ENCODE peak calls at places on chromosome X, in six cellular contexts. I is pancreas, K is GM12865, G is fibroblast of lung, X is GM23338, D is left lung. T is an unnamed sample.

GRCh38 chrX:39125834-39126233 is 324.6 kb downstream of the MID1IP1 start:
- DNase-seq in I (no peak), K (no peak), G (no peak), X (no peak), D (no peak), T (no peak)

GRCh38 chrX:120380699-120381098 is 18.8 kb downstream of the ATP1B4 start:
- DNase-seq in I (no peak), K (peak), G (peak), X (peak), D (no peak), T (peak)

GRCh38 chrX:12971282-12972003 is 3.5 kb upstream of the TMSB4X start:
- DNase-seq in I (peak), K (peak), G (no peak), X (no peak), D (no peak), T (no peak)

GRCh38 chrX:630922-631496 is 418 bp downstream of the SHOX start:
- DNase-seq in I (no peak), K (no peak), G (no peak), X (peak), D (no peak), T (no peak)

GRCh38 chrX:115362334-115363095 is 73.0 kb downstream of the LUZP4 start:
- DNase-seq in I (no peak), K (peak), G (peak), X (peak), D (no peak), T (peak)

GRCh38 chrX:110954428-110954827 is 141.6 kb upstream of the PAK3 start:
- DNase-seq in I (no peak), K (no peak), G (no peak), X (no peak), D (no peak), T (no peak)

GRCh38 chrX:123745511-123745910 is 12.7 kb upstream of the THOC2 start:
- DNase-seq in I (no peak), K (no peak), G (no peak), X (no peak), D (no peak), T (no peak)

GRCh38 chrX:130669233-130669632 is 233.8 kb downstream of the ENOX2 start:
- DNase-seq in I (no peak), K (no peak), G (peak), X (no peak), D (no peak), T (peak)

GRCh38 chrX:15723887-15724517 is 14.1 kb upstream of the CA5B start:
- DNase-seq in I (no peak), K (no peak), G (no peak), X (no peak), D (no peak), T (no peak)

GRCh38 chrX:119042996-119043395 is 29.8 kb upstream of the CT47C1 start:
- DNase-seq in I (no peak), K (no peak), G (no peak), X (no peak), D (no peak), T (no peak)

GRCh38 chrX:40864972-40865371 is 129.6 kb upstream of the MED14 start:
- DNase-seq in I (no peak), K (no peak), G (peak), X (no peak), D (no peak), T (peak)

GRCh38 chrX:106177106-106177981 is 9.2 kb downstream of the PWWP3B start:
- DNase-seq in I (peak), K (no peak), G (peak), X (peak), D (peak), T (peak)

GRCh38 chrX:151762802-151763201 is 28.3 kb downstream of the CNGA2 start:
- DNase-seq in I (no peak), K (no peak), G (no peak), X (no peak), D (no peak), T (no peak)

GRCh38 chrX:912677-913076 is 282.1 kb downstream of the SHOX start:
- DNase-seq in I (no peak), K (no peak), G (no peak), X (no peak), D (no peak), T (no peak)

GRCh38 chrX:49198540-49199314 is 1.3 kb downstream of the SYP start:
- DNase-seq in I (no peak), K (no peak), G (no peak), X (peak), D (no peak), T (no peak)

GRCh38 chrX:102959471-102959870 is 22.4 kb downstream of the RAB40AL start:
- DNase-seq in I (no peak), K (no peak), G (peak), X (no peak), D (no peak), T (peak)

GRCh38 chrX:44489515-44489914 is 53.1 kb downstream of the FUNDC1 start:
- DNase-seq in I (no peak), K (no peak), G (peak), X (no peak), D (no peak), T (no peak)

GRCh38 chrX:49838374-49838773 is 9.3 kb downstream of the PAGE4 start:
- DNase-seq in I (no peak), K (peak), G (peak), X (peak), D (no peak), T (peak)

GRCh38 chrX:42098897-42099296 is 175.5 kb upstream of the CASK start:
- DNase-seq in I (no peak), K (no peak), G (no peak), X (no peak), D (no peak), T (no peak)

GRCh38 chrX:149453911-149454820 is 50.9 kb downstream of the IDS start:
- DNase-seq in I (no peak), K (no peak), G (peak), X (no peak), D (no peak), T (no peak)

GRCh38 chrX:70219938-70220764 is 14.3 kb upstream of the AWAT1 start:
- DNase-seq in I (no peak), K (no peak), G (peak), X (no peak), D (no peak), T (peak)

GRCh38 chrX:85620466-85620865 is 241.0 kb upstream of the POF1B start:
- DNase-seq in I (no peak), K (no peak), G (no peak), X (no peak), D (no peak), T (no peak)

GRCh38 chrX:97000682-97001393 is 117.1 kb downstream of the RPA4 start:
- DNase-seq in I (no peak), K (no peak), G (no peak), X (no peak), D (no peak), T (no peak)

GRCh38 chrX:48698306-48698705 is 1.8 kb downstream of the SUV39H1 start:
- DNase-seq in I (no peak), K (no peak), G (no peak), X (peak), D (no peak), T (no peak)

GRCh38 chrX:153460826-153461225 is 9.6 kb downstream of the HAUS7 start:
- DNase-seq in I (peak), K (peak), G (peak), X (peak), D (no peak), T (peak)
- TF ChIP-seq CTCF in I (peak), K (peak), G (peak), X (peak), D (peak), T (peak)

DNA sequence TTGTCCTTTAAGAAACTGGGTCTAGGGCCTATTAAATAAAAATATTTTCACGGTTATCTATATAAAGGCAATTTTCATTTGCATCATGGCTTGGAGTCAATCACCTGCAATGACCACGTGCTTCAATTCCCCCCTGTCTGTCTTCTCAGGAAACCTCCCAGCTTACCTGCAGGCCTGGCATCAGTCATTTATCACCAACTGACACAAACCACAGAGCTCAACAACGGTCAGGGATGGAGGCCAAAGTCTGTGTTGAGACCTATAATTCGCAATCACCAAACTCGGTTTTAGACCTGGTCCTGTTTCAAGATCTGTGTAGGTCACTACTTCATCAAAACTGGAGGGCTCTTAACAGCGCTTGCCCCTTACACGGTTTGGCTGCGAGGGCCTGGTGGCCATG is 1.9 kb downstream of the SLC9A7 start:
- DNase-seq in I (no peak), K (peak), G (no peak), X (no peak), D (no peak), T (no peak)
- H3K4me3 ChIP-seq in I (no peak), K (peak), G (no peak), X (peak), D (no peak), T (peak)

DNA sequence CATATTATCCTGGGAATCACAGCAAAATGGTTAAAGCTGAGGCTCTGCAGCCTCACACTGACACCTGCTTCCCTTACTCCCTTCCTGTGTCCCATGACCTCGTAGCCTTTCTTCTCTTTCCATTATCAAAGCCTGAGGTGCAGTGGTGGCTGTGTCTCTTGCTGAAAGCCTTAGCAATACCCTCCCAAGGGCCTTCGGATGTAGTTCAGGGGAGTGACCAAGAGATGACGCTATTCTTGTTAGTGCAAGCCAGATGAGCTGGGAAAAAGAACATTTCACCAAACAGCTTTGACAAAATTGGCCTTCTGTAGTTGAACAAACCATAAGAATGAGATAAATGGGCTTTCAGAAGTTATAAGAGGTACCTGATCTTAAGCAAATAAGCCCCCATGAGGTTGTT is 31.6 kb downstream of the SMIM10L2A start:
- DNase-seq in I (no peak), K (no peak), G (no peak), X (peak), D (no peak), T (no peak)
- TF ChIP-seq CTCF in I (no peak), K (no peak), G (no peak), X (peak), D (no peak), T (no peak)

GRCh38 chrX:84363054-84363453 is 139.2 kb downstream of the HDX start:
- DNase-seq in I (no peak), K (no peak), G (peak), X (no peak), D (no peak), T (no peak)

GRCh38 chrX:84362184-84362838 is 139.9 kb downstream of the HDX start:
- DNase-seq in I (no peak), K (no peak), G (peak), X (no peak), D (no peak), T (no peak)

DNA sequence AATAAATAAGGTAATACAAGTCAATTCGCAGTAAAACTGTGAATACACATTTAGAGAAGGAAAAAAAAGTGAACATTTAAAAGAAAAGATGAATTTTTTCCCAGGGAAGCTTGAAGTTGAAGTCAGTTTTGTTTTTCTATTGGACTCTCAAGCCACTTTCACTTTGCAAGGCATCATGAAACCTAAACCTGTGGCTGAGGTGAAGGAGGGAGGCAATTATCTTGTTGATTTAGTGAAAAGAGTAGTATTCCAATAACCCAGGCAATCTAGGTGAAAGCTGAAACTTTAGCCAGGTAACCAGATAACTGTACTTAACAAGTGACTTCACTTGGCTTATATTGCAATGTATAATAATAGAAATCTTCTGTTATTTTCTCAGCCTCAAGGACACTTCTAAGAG is 138.6 kb downstream of the HDX start:
- DNase-seq in I (no peak), K (no peak), G (peak), X (peak), D (no peak), T (no peak)
- H3K4me3 ChIP-seq in I (no peak), K (no peak), G (peak), X (no peak), D (no peak), T (no peak)

DNA sequence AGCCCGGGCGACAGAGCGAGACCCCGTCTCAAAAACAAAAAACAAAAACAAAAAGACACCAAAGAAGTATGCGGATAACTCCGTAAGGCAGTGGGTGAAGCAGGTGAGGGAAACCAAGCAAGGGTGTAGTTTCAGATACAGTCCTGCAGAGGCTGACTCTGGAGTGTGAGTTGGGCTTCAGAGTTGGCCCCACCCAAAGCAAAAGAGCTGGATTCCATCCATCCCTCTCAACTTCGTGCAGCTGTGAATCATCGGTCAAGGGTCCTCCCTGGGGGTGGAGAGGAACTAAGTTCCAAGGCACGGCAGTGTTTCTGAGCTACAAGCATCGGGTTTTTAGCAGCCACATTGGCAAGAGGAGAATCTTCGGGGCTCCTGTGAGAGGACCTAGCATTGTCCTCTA is 43.9 kb upstream of the FAM9A start:
- DNase-seq in I (no peak), K (no peak), G (peak), X (peak), D (no peak), T (peak)
- TF ChIP-seq CTCF in I (no peak), K (no peak), G (peak), X (peak), D (no peak), T (peak)

DNA sequence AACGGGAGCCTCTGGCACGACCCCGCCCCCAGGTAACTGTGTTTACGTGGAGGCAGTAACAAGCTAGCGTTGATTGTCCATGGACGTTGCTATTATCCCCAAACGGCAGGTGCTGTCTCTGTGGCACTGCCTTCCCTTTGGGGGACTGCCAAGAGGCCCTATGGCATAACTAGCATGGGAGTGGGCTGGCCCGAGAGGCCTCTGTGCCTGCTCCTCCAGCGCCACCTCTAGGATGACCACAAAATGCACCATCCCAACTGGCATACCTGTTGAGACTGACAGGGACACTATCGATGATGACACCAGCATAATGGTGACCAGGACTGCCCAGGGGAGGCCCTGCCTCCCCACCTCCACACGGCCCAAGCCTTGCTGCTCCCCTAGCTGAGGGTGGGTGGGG is 1.5 kb downstream of the SRPK3 start:
- DNase-seq in I (no peak), K (no peak), G (no peak), X (peak), D (no peak), T (no peak)
- H3K4me3 ChIP-seq in I (no peak), K (no peak), G (no peak), X (no peak), D (no peak), T (no peak)

DNA sequence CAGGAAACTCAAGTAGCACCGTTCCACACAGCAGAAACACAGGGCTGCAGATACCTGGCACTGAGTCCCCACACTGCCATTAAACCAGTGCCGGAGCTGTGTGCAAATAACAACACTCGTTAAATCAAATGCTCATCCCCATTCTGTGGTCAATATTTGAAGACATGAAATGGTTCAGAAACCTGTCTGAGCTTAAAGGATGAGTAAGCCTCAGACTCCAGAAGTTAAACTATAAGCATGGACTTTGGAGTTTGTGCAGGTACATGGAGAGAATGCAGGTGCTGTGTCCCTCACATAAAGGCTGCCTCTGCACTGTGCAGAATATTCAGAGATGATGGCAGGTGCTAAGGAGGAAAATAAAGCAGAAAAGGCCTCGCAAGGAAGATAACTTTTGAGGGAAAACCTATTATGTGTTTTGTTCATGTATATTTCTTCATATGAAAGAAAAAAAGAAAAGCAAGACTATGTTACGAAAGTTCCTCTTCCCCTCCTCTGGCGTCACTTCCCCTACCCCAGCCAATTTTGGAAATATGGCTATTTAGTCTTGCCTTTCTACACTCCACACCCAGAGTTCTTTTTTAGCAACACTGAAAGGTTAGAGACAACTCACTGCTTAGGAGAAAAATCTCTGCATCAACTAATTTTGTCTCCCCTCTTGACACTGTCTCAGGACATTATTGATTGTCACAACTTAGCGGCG is 4.6 kb downstream of the MPP1 start:
- DNase-seq in I (no peak), K (no peak), G (no peak), X (no peak), D (no peak), T (no peak)
- TF ChIP-seq CTCF in I (no peak), K (no peak), G (no peak), X (no peak), D (no peak), T (no peak)

T was measured in astrocyte of the spinal cord.